ENCODE peak calls at places on chromosome 13, in four cellular contexts. R is endothelial cell, C is breast epithelium, G is suprapubic skin. N is an unnamed sample.

GRCh38 chr13:50626031-50626643 is 217.4 kb downstream of the DLEU7 start:
- DNase-seq in R (no peak), C (no peak), G (no peak), N (no peak)

GRCh38 chr13:41520699-41521630 is 63.6 kb downstream of the RGCC start:
- DNase-seq in R (no peak), C (no peak), G (no peak), N (no peak)

GRCh38 chr13:87792878-87793277 is 121.7 kb downstream of the SLITRK5 start:
- DNase-seq in R (no peak), C (no peak), G (no peak), N (no peak)

GRCh38 chr13:20369886-20370361 is 137.8 kb upstream of the GJB6 start:
- DNase-seq in R (no peak), C (no peak), G (no peak), N (no peak)

GRCh38 chr13:111503905-111504695 is 183.7 kb downstream of the TEX29 start:
- DNase-seq in R (no peak), C (peak; percentile 10), G (no peak), N (peak; percentile 22)

GRCh38 chr13:108342369-108343289 is 73.1 kb downstream of the TNFSF13B start:
- DNase-seq in R (no peak), C (no peak), G (no peak), N (no peak)

GRCh38 chr13:102399791-102400618 is 1.8 kb downstream of the FGF14 start:
- DNase-seq in R (peak; percentile 18), C (no peak), G (peak; percentile 64), N (no peak)

GRCh38 chr13:97222934-97223710 is 989 bp downstream of the MBNL2 start:
- DNase-seq in R (no peak), C (no peak), G (no peak), N (no peak)

GRCh38 chr13:83881031-83881727 is 1.1 kb downstream of the SLITRK1 start:
- DNase-seq in R (no peak), C (no peak), G (no peak), N (no peak)

GRCh38 chr13:73358606-73359005 is 299.8 kb downstream of the KLF5 start:
- DNase-seq in R (no peak), C (no peak), G (no peak), N (no peak)

GRCh38 chr13:23547000-23547590 is 23.1 kb upstream of the TNFRSF19 start:
- DNase-seq in R (peak; percentile 27), C (no peak), G (no peak), N (no peak)

GRCh38 chr13:80262051-80262695 is 78.8 kb downstream of the SPRY2 start:
- DNase-seq in R (no peak), C (no peak), G (no peak), N (no peak)

GRCh38 chr13:102972191-102972590 is 94.0 kb downstream of the SLC10A2 start:
- DNase-seq in R (no peak), C (no peak), G (no peak), N (no peak)

GRCh38 chr13:113275387-113275786 is 21.7 kb upstream of the LAMP1 start:
- DNase-seq in R (peak; percentile 55), C (no peak), G (peak; percentile 46), N (no peak)

GRCh38 chr13:27038323-27038722 is 133.3 kb downstream of the USP12 start:
- DNase-seq in R (no peak), C (no peak), G (no peak), N (no peak)

GRCh38 chr13:51799261-51799660 is 4.7 kb downstream of the DHRS12 start:
- DNase-seq in R (no peak), C (no peak), G (peak; percentile 46), N (no peak)

GRCh38 chr13:40343550-40344269 is 322.7 kb downstream of the FOXO1 start:
- DNase-seq in R (no peak), C (no peak), G (no peak), N (no peak)

GRCh38 chr13:109720758-109721184 is 65.6 kb downstream of the IRS2 start:
- DNase-seq in R (no peak), C (no peak), G (no peak), N (no peak)

GRCh38 chr13:44068169-44068568 is 188.5 kb downstream of the LACC1 start:
- DNase-seq in R (no peak), C (no peak), G (no peak), N (no peak)

GRCh38 chr13:28653111-28653510 is 5.8 kb upstream of the POMP start:
- DNase-seq in R (no peak), C (no peak), G (no peak), N (no peak)

DNA sequence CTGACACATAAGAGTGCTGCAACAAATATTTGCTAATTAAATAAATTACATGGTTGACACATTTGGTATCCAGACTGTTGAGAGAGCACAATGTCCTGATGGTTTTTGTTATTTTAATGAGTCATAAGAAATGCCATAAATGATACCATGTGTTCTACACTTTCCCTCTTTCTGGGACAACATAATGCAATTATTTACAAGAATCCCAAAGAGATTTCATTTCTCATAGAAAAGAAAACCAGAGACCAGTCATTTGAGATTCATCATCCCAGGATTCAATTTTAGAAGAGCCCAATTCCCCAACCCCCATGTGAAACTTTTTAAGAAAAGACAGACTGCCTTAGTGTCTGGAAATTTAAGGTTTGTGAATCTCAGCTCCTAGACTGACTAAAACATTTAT is 399.6 kb downstream of the DCT start:
- DNase-seq in R (no peak), C (no peak), G (no peak), N (no peak)
- TF ChIP-seq CTCF in R (no peak), C (no peak), G (no peak), N (no peak)

DNA sequence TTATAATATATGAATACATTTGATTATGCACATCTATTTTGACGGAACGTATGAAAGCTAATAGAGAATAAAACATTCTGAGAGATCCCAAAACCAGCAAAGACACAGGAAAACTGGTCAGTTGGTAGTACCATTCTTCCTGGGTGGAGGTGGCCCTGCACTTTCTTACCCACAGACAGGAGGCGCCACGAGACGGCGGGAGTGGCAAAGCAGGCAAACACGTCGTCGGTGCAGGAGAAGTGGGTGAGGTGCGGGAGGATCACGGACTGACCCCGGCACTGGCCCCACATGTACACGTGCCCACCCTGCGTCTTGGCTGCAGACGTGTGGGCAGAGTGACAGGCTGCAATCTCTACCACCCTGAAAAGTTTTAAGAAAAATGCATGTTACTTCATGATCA is 36.1 kb downstream of the RCBTB1 start:
- DNase-seq in R (no peak), C (no peak), G (no peak), N (no peak)
- TF ChIP-seq CTCF in R (no peak), C (no peak), G (no peak), N (no peak)

DNA sequence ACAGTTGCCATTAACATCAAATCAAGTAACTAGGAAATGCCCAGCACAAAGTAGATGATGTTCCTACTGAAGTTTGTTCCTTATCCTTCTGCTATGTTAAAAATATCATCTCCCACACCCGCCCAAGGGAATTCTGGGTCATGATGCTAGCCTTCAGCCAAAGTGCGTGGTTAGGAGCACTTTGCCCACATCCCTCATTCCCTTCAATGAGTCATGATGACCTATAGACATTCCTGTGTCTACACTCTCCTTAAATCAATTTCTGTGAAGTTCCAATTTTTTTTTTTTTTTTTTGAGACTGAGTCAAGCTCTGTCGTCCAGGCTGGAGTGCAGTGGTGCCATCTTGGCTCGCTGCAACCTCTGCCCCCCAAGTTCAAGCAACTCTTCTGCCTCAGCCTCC is 17.0 kb downstream of the RXFP2 start:
- DNase-seq in R (no peak), C (no peak), G (no peak), N (no peak)
- TF ChIP-seq CTCF in R (no peak), C (no peak), G (no peak), N (no peak)

DNA sequence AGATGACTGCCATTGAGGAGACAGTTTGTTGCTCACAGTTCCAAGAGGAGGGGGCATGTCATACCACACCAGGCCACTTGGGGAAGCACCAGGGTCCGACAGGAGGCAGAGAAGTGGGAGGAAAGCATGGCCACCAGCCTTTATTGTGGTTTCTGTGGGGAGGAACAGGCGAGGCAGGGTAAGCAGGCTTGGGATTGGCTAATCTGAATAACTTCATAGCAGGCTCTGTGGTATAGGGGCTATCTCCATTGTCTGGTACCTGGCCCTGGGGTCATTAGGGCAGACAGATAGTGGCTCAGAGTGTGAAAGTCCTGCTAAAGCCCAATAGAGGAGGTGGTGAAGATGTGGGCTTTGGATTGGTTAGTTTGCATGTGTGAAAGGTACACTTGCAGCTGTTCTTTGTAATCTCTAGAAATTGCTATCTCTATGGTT is 35.5 kb downstream of the CBY2 start:
- DNase-seq in R (no peak), C (no peak), G (no peak), N (no peak)
- TF ChIP-seq CTCF in R (peak; percentile 49), C (no peak), G (no peak), N (peak; percentile 59)